ENCODE peak calls at places on chromosome 13, in ten cellular contexts. A is mucosa of gallbladder; B is germinal center; W is HT1080; P is stimulated activated CD4-positive, alpha-beta T cell treated with anti-CD3 and anti-CD28 coated beads, TNF-alpha, amount 100 ng/mL, for 24 hours; N is activated CD4-positive, CD25-positive, alpha-beta regulatory T cell; O is effector CD4-positive, alpha-beta T cell; Z is NCI-H345; H is substantia nigra; T is C1 segment of cervical spinal cord. Q is an unnamed sample.

GRCh38 chr13:92805766-92806165 is 420.8 kb upstream of the GPC6 start:
- DNase-seq in A (no peak), P (no peak), Z (no peak), T (no peak), W (no peak), B (no peak), O (no peak), N (no peak), H (no peak), Q (no peak)

GRCh38 chr13:68025604-68026003 is 795.5 kb upstream of the PCDH9 start:
- DNase-seq in A (no peak), Z (no peak), T (no peak), O (no peak), N (no peak), W (no peak), P (no peak), H (no peak), B (no peak), Q (no peak)

GRCh38 chr13:113943821-113944565 is 29.9 kb downstream of the C13orf46 start:
- DNase-seq in A (no peak), Z (no peak), N (no peak), T (no peak), W (no peak), B (no peak), P (no peak), H (no peak), O (no peak), Q (no peak)

GRCh38 chr13:60099631-60100420 is 63.9 kb downstream of the DIAPH3 start:
- DNase-seq in P (no peak), W (no peak), O (no peak), Z (no peak), A (no peak), N (no peak), B (no peak), T (no peak), H (no peak), Q (no peak)

GRCh38 chr13:109180905-109181425 is 551.6 kb downstream of the MYO16 start:
- DNase-seq in T (no peak), H (no peak), A (no peak), Z (no peak), P (no peak), W (peak), N (no peak), O (no peak), B (no peak), Q (no peak)

GRCh38 chr13:53848546-53848945 is 819.9 kb downstream of the OLFM4 start:
- DNase-seq in B (no peak), N (no peak), Z (no peak), P (no peak), T (no peak), H (no peak), A (no peak), O (no peak), W (no peak), Q (no peak)

GRCh38 chr13:44715287-44716224 is 139.4 kb upstream of the TSC22D1 start:
- DNase-seq in P (no peak), B (no peak), H (no peak), T (no peak), N (no peak), O (no peak), Z (no peak), A (no peak), W (no peak), Q (no peak)

GRCh38 chr13:20412761-20413355 is 112.8 kb downstream of the CRYL1 start:
- DNase-seq in A (no peak), T (no peak), P (no peak), H (no peak), W (no peak), Z (no peak), N (no peak), O (no peak), B (no peak), Q (no peak)

GRCh38 chr13:58827904-58828303 is 1196.4 kb downstream of the PCDH17 start:
- DNase-seq in O (no peak), B (no peak), H (no peak), T (no peak), N (no peak), W (no peak), Z (no peak), P (no peak), A (no peak), Q (no peak)

GRCh38 chr13:57582032-57582431 is 49.5 kb upstream of the PCDH17 start:
- DNase-seq in B (no peak), O (no peak), A (no peak), N (no peak), P (no peak), T (no peak), Z (no peak), W (peak), H (no peak), Q (no peak)

GRCh38 chr13:29484236-29484635 is 111.3 kb downstream of the SLC7A1 start:
- DNase-seq in H (no peak), Z (peak), B (peak), P (no peak), A (no peak), N (no peak), T (no peak), O (no peak), W (no peak), Q (no peak)

GRCh38 chr13:110380359-110381028 is 73.4 kb downstream of the COL4A2 start:
- DNase-seq in N (no peak), H (no peak), Z (no peak), T (no peak), P (no peak), B (no peak), W (no peak), A (no peak), O (no peak), Q (no peak)

GRCh38 chr13:49540552-49540951 is 44.8 kb downstream of the PHF11 start:
- DNase-seq in P (no peak), H (no peak), Z (no peak), A (no peak), T (no peak), O (no peak), W (peak), B (no peak), N (no peak), Q (no peak)

GRCh38 chr13:61414686-61415664 is 674 bp downstream of the PCDH20 start:
- DNase-seq in O (no peak), B (no peak), P (no peak), Z (peak), A (no peak), W (peak), T (no peak), H (peak), N (no peak), Q (no peak)

GRCh38 chr13:48710160-48710559 is 56.4 kb downstream of the CYSLTR2 start:
- DNase-seq in H (no peak), O (no peak), T (no peak), W (no peak), A (no peak), P (no peak), N (no peak), Z (no peak), B (no peak), Q (no peak)

GRCh38 chr13:77696006-77696862 is 1.3 kb upstream of the SLAIN1 start:
- DNase-seq in Z (peak), B (no peak), T (peak), N (no peak), H (no peak), O (no peak), A (no peak), P (no peak), W (no peak), Q (peak)

GRCh38 chr13:93558637-93559036 is 332.0 kb downstream of the GPC6 start:
- DNase-seq in N (no peak), O (no peak), H (no peak), P (no peak), B (no peak), T (no peak), Z (peak), A (no peak), W (no peak), Q (no peak)

GRCh38 chr13:114134944-114135610 is 2.7 kb upstream of the RASA3 start:
- DNase-seq in B (no peak), A (no peak), H (no peak), O (no peak), P (no peak), N (no peak), W (no peak), Z (no peak), T (no peak), Q (no peak)

GRCh38 chr13:73653688-73654087 is 480.5 kb downstream of the KLF12 start:
- DNase-seq in Z (no peak), H (no peak), A (no peak), B (no peak), N (no peak), P (no peak), W (no peak), O (no peak), T (no peak), Q (no peak)

GRCh38 chr13:48156466-48156865 is 61.6 kb upstream of the MED4 start:
- DNase-seq in H (peak), P (peak), A (no peak), W (peak), Z (no peak), O (peak), B (peak), T (no peak), N (peak), Q (no peak)

GRCh38 chr13:59086147-59086546 is 1077.6 kb downstream of the DIAPH3 start:
- DNase-seq in N (no peak), O (no peak), P (no peak), A (no peak), T (no peak), W (peak), H (no peak), Z (no peak), B (no peak), Q (no peak)

GRCh38 chr13:72726721-72727416 is 560 bp downstream of the MZT1 start:
- DNase-seq in Z (peak), P (peak), H (peak), O (peak), T (no peak), A (no peak), N (peak), B (peak), W (peak), Q (peak)

GRCh38 chr13:44365008-44365407 is 8.6 kb upstream of the SERP2 start:
- DNase-seq in N (no peak), P (no peak), B (no peak), W (peak), T (no peak), H (no peak), Z (no peak), A (no peak), O (no peak), Q (no peak)

GRCh38 chr13:43697323-43697722 is 89.4 kb downstream of the ENOX1 start:
- DNase-seq in A (no peak), T (no peak), N (no peak), P (no peak), O (no peak), B (no peak), W (no peak), Z (no peak), H (no peak), Q (no peak)

GRCh38 chr13:34899888-34900287 is 42.2 kb upstream of the NBEA start:
- DNase-seq in B (no peak), A (no peak), H (no peak), W (no peak), T (no peak), P (no peak), N (no peak), O (no peak), Z (no peak), Q (no peak)

GRCh38 chr13:44816701-44817684 is 172.3 kb downstream of the NUFIP1 start:
- DNase-seq in O (no peak), T (no peak), P (no peak), W (peak), Z (no peak), H (no peak), N (no peak), B (no peak), A (no peak), Q (no peak)

GRCh38 chr13:113665582-113666323 is 1.3 kb upstream of the GRK1 start:
- DNase-seq in O (no peak), A (no peak), B (no peak), H (no peak), Z (no peak), T (no peak), W (no peak), P (no peak), N (no peak), Q (no peak)

GRCh38 chr13:107124129-107124718 is 556.3 kb upstream of the ARGLU1 start:
- DNase-seq in O (no peak), H (no peak), Z (peak), N (no peak), P (no peak), W (peak), B (no peak), T (no peak), A (no peak), Q (no peak)

GRCh38 chr13:21909331-21909730 is 238.5 kb downstream of the FGF9 start:
- DNase-seq in O (no peak), A (no peak), P (no peak), N (no peak), H (no peak), T (no peak), B (no peak), Z (no peak), W (no peak), Q (no peak)

GRCh38 chr13:113789167-113789566 is 30.1 kb downstream of the TMEM255B start:
- DNase-seq in T (no peak), W (no peak), N (no peak), Z (no peak), P (no peak), O (no peak), A (no peak), H (no peak), B (no peak), Q (no peak)

GRCh38 chr13:94617389-94618000 is 15.8 kb downstream of the GPR180 start:
- DNase-seq in H (no peak), B (peak), Z (peak), W (no peak), A (peak), P (no peak), T (no peak), N (no peak), O (peak), Q (no peak)

GRCh38 chr13:94673841-94674240 is 38.5 kb downstream of the SOX21 start:
- DNase-seq in Z (no peak), B (no peak), N (no peak), P (no peak), W (no peak), O (no peak), A (no peak), H (no peak), T (no peak), Q (no peak)

GRCh38 chr13:38264363-38265134 is 85.1 kb upstream of the UFM1 start:
- DNase-seq in Z (peak), N (no peak), H (no peak), P (no peak), O (no peak), B (no peak), W (no peak), A (no peak), T (no peak), Q (no peak)

GRCh38 chr13:29918845-29919244 is 68.4 kb upstream of the UBL3 start:
- DNase-seq in O (no peak), P (no peak), H (no peak), B (no peak), Z (no peak), W (peak), N (no peak), A (peak), T (no peak), Q (no peak)

GRCh38 chr13:111046590-111047141 is 68.4 kb upstream of the ARHGEF7 start:
- DNase-seq in Z (no peak), P (no peak), N (no peak), W (peak), O (no peak), T (no peak), B (no peak), H (no peak), A (no peak), Q (peak)

GRCh38 chr13:113879506-113880360 is 15.9 kb upstream of the GAS6 start:
- DNase-seq in N (no peak), Z (no peak), B (no peak), T (no peak), A (no peak), O (no peak), W (no peak), P (no peak), H (no peak), Q (no peak)

GRCh38 chr13:62706035-62706434 is 1290.4 kb upstream of the PCDH20 start:
- DNase-seq in Z (no peak), B (no peak), N (no peak), O (no peak), T (no peak), H (no peak), P (no peak), A (no peak), W (peak), Q (no peak)

Q was measured in GM20000.